ENCODE peak calls at places on chromosomes 3 and 15, in seven cellular contexts. G is IMR-90, S is A549, U is SK-N-SH, X is GM12878, I is K562, T is HepG2. H is an unnamed sample.

GRCh38 chr15:27639595-27639994 is 459.5 kb downstream of the OCA2 start:
- DNase-seq in S (no peak), U (no peak), G (no peak), T (no peak), I (no peak), X (no peak), H (no peak)

GRCh38 chr3:100063929-100064461 is 50.3 kb downstream of the FILIP1L start:
- DNase-seq in U (no peak), S (no peak), G (peak), X (no peak), I (no peak), T (peak), H (no peak)

GRCh38 chr15:89822951-89823701 is 8.5 kb upstream of the ANPEP start:
- DNase-seq in X (no peak), I (no peak), S (no peak), G (peak), T (no peak), U (peak), H (no peak)

GRCh38 chr15:80674245-80674614 is 20.9 kb upstream of the ABHD17C start:
- DNase-seq in S (no peak), I (no peak), X (peak), T (no peak), G (peak), U (no peak), H (no peak)

GRCh38 chr3:153285194-153285641 is 123.2 kb downstream of the RAP2B start:
- DNase-seq in G (peak), S (peak), X (no peak), T (no peak), U (no peak), I (no peak), H (no peak)

GRCh38 chr3:38805765-38806386 is 10.1 kb downstream of the SCN10A start:
- DNase-seq in S (peak), G (peak), X (peak), T (peak), I (peak), U (no peak), H (peak)

GRCh38 chr15:74790080-74790916 is 8.4 kb downstream of the CSK start:
- DNase-seq in G (peak), U (peak), I (no peak), X (no peak), T (no peak), S (no peak), H (no peak)

GRCh38 chr3:122875547-122876127 is 80.8 kb downstream of the SLC49A4 start:
- DNase-seq in T (no peak), I (no peak), G (no peak), U (no peak), S (no peak), X (no peak), H (no peak)

GRCh38 chr3:31048143-31048542 is 153.7 kb upstream of the GADL1 start:
- DNase-seq in G (no peak), S (no peak), X (no peak), U (no peak), T (no peak), I (no peak), H (no peak)

GRCh38 chr15:96767703-96768434 is 437.4 kb downstream of the NR2F2 start:
- DNase-seq in X (no peak), U (no peak), T (no peak), S (no peak), G (no peak), I (no peak), H (peak)

GRCh38 chr3:39903253-39903652 is 93.8 kb downstream of the MYRIP start:
- DNase-seq in G (no peak), X (no peak), S (no peak), I (no peak), U (no peak), T (no peak), H (no peak)

GRCh38 chr3:104388624-104389023 is 978.1 kb upstream of the ALCAM start:
- DNase-seq in G (peak), X (no peak), I (no peak), U (no peak), T (no peak), S (no peak), H (no peak)

GRCh38 chr15:41559489-41560177 is 621 bp downstream of the TYRO3 start:
- DNase-seq in S (no peak), G (no peak), T (no peak), U (peak), X (no peak), I (peak), H (no peak)

GRCh38 chr3:22988566-22988965 is 214.6 kb upstream of the UBE2E2 start:
- DNase-seq in I (no peak), T (no peak), X (no peak), S (peak), G (no peak), U (no peak), H (no peak)

GRCh38 chr15:33500432-33500831 is 189.7 kb downstream of the RYR3 start:
- DNase-seq in S (no peak), T (no peak), U (no peak), I (no peak), G (no peak), X (no peak), H (no peak)

GRCh38 chr3:38307599-38307998 is 25.5 kb downstream of the SLC22A14 start:
- DNase-seq in I (no peak), S (no peak), T (no peak), G (no peak), X (no peak), U (no peak), H (no peak)

GRCh38 chr3:159074756-159075155 is 272.9 kb downstream of the MFSD1 start:
- DNase-seq in G (no peak), U (no peak), S (no peak), T (no peak), I (no peak), X (no peak), H (no peak)

GRCh38 chr15:73941044-73941443 is 14.8 kb downstream of the LOXL1 start:
- DNase-seq in I (no peak), G (peak), X (no peak), U (no peak), S (peak), T (no peak), H (no peak)

GRCh38 chr3:54003136-54003535 is 111.5 kb upstream of the SELENOK start:
- DNase-seq in G (no peak), X (no peak), T (no peak), S (no peak), U (no peak), I (no peak), H (no peak)

GRCh38 chr3:33848624-33849347 is 50.4 kb downstream of the PDCD6IP start:
- DNase-seq in G (no peak), T (peak), X (no peak), I (no peak), U (no peak), S (no peak), H (no peak)

GRCh38 chr3:78497025-78497424 is 1270.8 kb downstream of the ROBO1 start:
- DNase-seq in T (no peak), I (no peak), U (peak), X (no peak), S (no peak), G (no peak), H (no peak)

GRCh38 chr15:42499888-42500609 is 4.6 kb downstream of the SNAP23 start:
- DNase-seq in I (peak), G (no peak), S (no peak), X (no peak), T (no peak), U (peak), H (no peak)

GRCh38 chr3:37096292-37096691 is 78.1 kb downstream of the LRRFIP2 start:
- DNase-seq in U (no peak), S (peak), T (peak), G (peak), X (no peak), I (no peak), H (no peak)

GRCh38 chr3:11381563-11381962 is 109.4 kb downstream of the ATG7 start:
- DNase-seq in S (no peak), I (no peak), X (no peak), U (no peak), G (peak), T (no peak), H (no peak)

GRCh38 chr3:72690646-72691045 is 157.6 kb downstream of the SHQ1 start:
- DNase-seq in G (no peak), X (no peak), S (no peak), I (no peak), U (no peak), T (no peak), H (no peak)

GRCh38 chr3:175956964-175957363 is 1097.8 kb downstream of the NAALADL2 start:
- DNase-seq in U (no peak), S (no peak), G (peak), X (no peak), T (no peak), I (no peak), H (peak)

GRCh38 chr15:28943611-28944230 is 57.9 kb downstream of the APBA2 start:
- DNase-seq in I (no peak), T (no peak), S (no peak), G (no peak), U (no peak), X (no peak), H (no peak)

GRCh38 chr15:67997996-67998395 is 56.1 kb upstream of the PIAS1 start:
- DNase-seq in T (no peak), G (peak), I (no peak), S (peak), U (no peak), X (no peak), H (no peak)

GRCh38 chr3:38151667-38152265 is 13.3 kb downstream of the MYD88 start:
- DNase-seq in U (no peak), G (no peak), I (no peak), T (no peak), S (peak), X (no peak), H (no peak)

GRCh38 chr15:45157974-45158373 is 28.2 kb downstream of the DUOX1 start:
- DNase-seq in S (no peak), U (no peak), G (peak), X (no peak), T (no peak), I (no peak), H (no peak)

GRCh38 chr3:133136114-133137041 is 98.2 kb downstream of the TMEM108 start:
- DNase-seq in T (no peak), X (peak), S (no peak), G (no peak), U (peak), I (no peak), H (no peak)

GRCh38 chr3:149390772-149391212 is 13.3 kb upstream of the TM4SF1 start:
- DNase-seq in G (peak), I (no peak), T (no peak), X (no peak), U (no peak), S (peak), H (no peak)
- TF ChIP-seq RFX5 in G (no peak), I (no peak), T (no peak), X (no peak), U (no peak), S (no peak), H (no peak)

DNA sequence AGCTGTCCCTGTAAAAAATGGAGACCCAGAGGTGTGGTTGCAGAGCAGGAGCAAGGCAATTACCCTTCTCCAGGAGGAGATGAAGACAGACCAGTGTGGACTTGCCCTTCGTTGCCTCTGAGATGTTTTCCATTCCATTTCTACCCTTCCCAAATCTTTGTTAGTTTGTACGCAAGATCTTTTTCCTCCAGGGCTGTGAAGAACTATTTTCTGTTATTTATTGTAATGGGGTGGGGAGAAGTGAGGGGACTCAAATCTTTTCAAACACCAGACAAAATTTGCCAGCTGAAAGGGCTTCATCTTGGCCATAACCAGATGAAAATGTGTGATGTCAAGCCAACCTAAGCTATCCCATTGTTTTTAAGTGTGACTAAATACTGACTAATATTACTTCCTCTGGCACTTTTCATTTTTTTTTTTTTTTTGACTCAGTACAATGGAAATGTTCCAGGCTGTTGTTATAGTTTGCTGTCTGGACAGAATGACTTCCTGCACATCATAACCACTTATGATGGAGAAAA is 271.3 kb upstream of the TPRG1 start:
- DNase-seq in U (no peak), I (no peak), T (no peak), S (peak), G (peak), X (no peak), H (no peak)
- TF ChIP-seq RFX5 in U (no peak), I (no peak), T (no peak), S (no peak), G (no peak), X (no peak), H (no peak)

GRCh38 chr3:170753421-170754344 is 116.3 kb downstream of the RPL22L1 start:
- DNase-seq in I (no peak), T (no peak), X (no peak), S (no peak), U (no peak), G (peak), H (no peak)
- TF ChIP-seq RFX5 in I (no peak), T (no peak), X (no peak), S (no peak), U (no peak), G (no peak), H (no peak)

GRCh38 chr3:142278451-142278850 is 53.1 kb upstream of the GK5 start:
- DNase-seq in S (no peak), X (no peak), G (peak), T (no peak), U (no peak), I (no peak), H (no peak)

GRCh38 chr3:142281474-142281873 is 56.1 kb upstream of the GK5 start:
- DNase-seq in S (no peak), T (no peak), U (no peak), I (no peak), X (no peak), G (no peak), H (no peak)

GRCh38 chr3:142282503-142282902 is 57.1 kb upstream of the GK5 start:
- DNase-seq in U (no peak), G (no peak), T (no peak), S (no peak), I (no peak), X (no peak), H (no peak)

GRCh38 chr3:142276780-142277179 is 51.4 kb upstream of the GK5 start:
- DNase-seq in U (no peak), G (peak), S (no peak), T (no peak), X (no peak), I (no peak), H (no peak)

GRCh38 chr3:142279965-142280590 is 54.7 kb upstream of the GK5 start:
- DNase-seq in U (peak), G (peak), S (peak), T (peak), I (peak), X (peak), H (peak)
- TF ChIP-seq RFX5 in U (no peak), G (no peak), S (no peak), T (no peak), I (no peak), X (no peak), H (no peak)

GRCh38 chr3:12681586-12682371 is 17.9 kb upstream of the RAF1 start:
- DNase-seq in I (no peak), T (no peak), S (peak), X (no peak), G (peak), U (no peak), H (no peak)
- TF ChIP-seq RFX5 in I (no peak), T (no peak), S (no peak), X (no peak), G (no peak), U (no peak), H (no peak)

DNA sequence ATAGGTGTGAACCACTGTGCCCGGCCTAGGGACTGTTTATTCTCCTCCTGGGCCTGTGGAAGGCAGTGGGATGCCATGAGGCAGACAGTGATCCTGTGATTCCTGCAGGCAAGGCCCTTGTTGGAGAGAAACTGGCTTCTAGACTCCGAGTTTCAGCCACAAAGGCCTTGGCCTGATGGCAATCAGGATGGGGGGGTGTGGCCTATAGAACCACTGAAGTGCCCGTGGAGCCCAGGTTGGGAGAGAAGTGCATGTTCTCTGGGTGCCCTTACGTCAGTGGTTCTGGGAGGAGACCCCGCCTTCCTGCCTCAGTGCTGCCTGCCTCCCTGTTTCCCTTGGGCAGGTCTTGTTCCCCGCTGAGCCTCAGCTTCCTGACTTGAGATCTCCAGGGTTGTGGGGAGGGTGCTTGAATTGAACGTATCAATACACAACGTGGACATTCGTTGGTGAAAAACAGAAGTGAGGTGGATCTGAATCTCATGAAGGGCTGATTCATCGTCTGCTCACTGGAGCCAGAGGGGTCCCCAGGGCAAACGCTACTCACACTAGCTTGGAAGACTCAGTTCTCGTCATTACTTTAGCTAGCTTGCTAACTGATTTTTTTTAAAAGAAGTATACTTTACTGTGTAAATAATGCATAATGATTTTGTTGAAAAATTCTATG is 31.8 kb downstream of the IRAK2 start:
- DNase-seq in T (no peak), U (no peak), G (peak), I (no peak), X (peak), S (no peak), H (no peak)
- TF ChIP-seq RFX5 in T (no peak), U (no peak), G (no peak), I (no peak), X (no peak), S (no peak), H (no peak)